ENCODE peak calls at places on chromosomes 7 and 10, in eight cellular contexts. D, X, M, J, K, V, O and E are unnamed samples.

GRCh38 chr7:94972296-94972695 is 64.9 kb downstream of the PPP1R9A start:
- DNase-seq in V (no peak), X (peak; percentile 93), O (no peak), M (no peak), J (no peak), D (no peak), K (no peak), E (no peak)

GRCh38 chr10:86135191-86135590 is 231.4 kb downstream of the GRID1 start:
- DNase-seq in V (no peak), O (no peak), M (no peak), X (no peak), D (no peak), K (no peak), J (no peak), E (no peak)

GRCh38 chr10:72846225-72846624 is 47.3 kb upstream of the OIT3 start:
- DNase-seq in K (no peak), V (no peak), M (no peak), X (no peak), J (no peak), O (peak; percentile 89), D (no peak), E (peak; percentile 91)

GRCh38 chr10:48468866-48469511 is 135.9 kb downstream of the ARHGAP22 start:
- DNase-seq in K (no peak), X (no peak), J (no peak), M (no peak), O (no peak), V (peak; percentile 43), D (no peak), E (no peak)

GRCh38 chr10:86365346-86366032 is 1.1 kb downstream of the GRID1 start:
- DNase-seq in M (no peak), D (no peak), O (no peak), J (no peak), X (no peak), K (peak; percentile 13), V (peak; percentile 60), E (no peak)

GRCh38 chr7:130394421-130395188 is 14.3 kb downstream of the CPA1 start:
- DNase-seq in V (no peak), J (no peak), K (no peak), M (no peak), D (no peak), X (no peak), O (no peak), E (no peak)

GRCh38 chr10:53754851-53755250 is 982.3 kb upstream of the MBL2 start:
- DNase-seq in V (no peak), X (no peak), D (no peak), K (no peak), J (no peak), O (no peak), M (no peak), E (no peak)

GRCh38 chr10:75612904-75613684 is 181.7 kb downstream of the LRMDA start:
- DNase-seq in J (no peak), D (no peak), K (no peak), X (no peak), O (no peak), V (no peak), M (no peak), E (no peak)

GRCh38 chr7:142866361-142867096 is 11.7 kb downstream of the EPHB6 start:
- DNase-seq in V (no peak), X (peak; percentile 13), J (no peak), M (no peak), O (no peak), D (peak; percentile 41), K (no peak), E (no peak)

GRCh38 chr7:156515911-156516790 is 124.4 kb upstream of the RNF32 start:
- DNase-seq in V (no peak), X (peak; percentile 98), K (no peak), O (no peak), J (no peak), M (no peak), D (peak; percentile 26), E (no peak)

GRCh38 chr10:110335314-110336064 is 30.8 kb upstream of the SMNDC1 start:
- DNase-seq in K (no peak), V (no peak), O (no peak), D (no peak), M (no peak), J (no peak), X (no peak), E (no peak)

GRCh38 chr10:34985823-34986222 is 104.3 kb downstream of the CUL2 start:
- DNase-seq in K (no peak), X (peak; percentile 40), V (no peak), O (no peak), D (peak; percentile 18), J (no peak), M (no peak), E (no peak)

GRCh38 chr7:20651960-20652544 is 36.6 kb downstream of the ABCB5 start:
- DNase-seq in O (no peak), X (no peak), K (no peak), V (no peak), M (no peak), J (no peak), D (no peak), E (no peak)

GRCh38 chr7:30980751-30981150 is 17.0 kb downstream of the GHRHR start:
- DNase-seq in M (no peak), O (no peak), D (no peak), K (no peak), J (no peak), X (no peak), V (no peak), E (no peak)

DNA sequence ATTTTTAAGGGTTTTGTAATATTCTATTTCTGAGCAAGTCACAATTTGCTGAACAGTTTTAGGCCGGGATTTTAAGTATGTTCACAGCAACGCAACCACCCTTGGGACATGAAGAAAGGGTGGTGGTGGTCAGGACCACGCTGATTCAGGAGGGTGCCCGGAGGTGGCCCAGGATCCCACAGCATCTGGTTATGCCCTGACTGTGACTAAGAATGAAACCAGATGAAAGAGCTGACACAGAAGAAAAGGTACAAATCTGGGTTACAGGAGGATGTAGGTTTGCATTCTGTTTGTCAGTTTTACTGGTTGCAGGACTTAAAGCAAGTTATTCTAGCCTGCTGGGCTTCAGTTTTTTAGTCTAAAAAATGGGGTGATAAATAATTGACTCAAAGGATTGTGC is 279.7 kb downstream of the CCSER2 start:
- DNase-seq in J (no peak), X (no peak), D (no peak), O (no peak), V (no peak), K (no peak), M (no peak), E (no peak)
- H3K27ac ChIP-seq in J (no peak overlapping the region), X (no peak overlapping the region), D (no peak overlapping the region), O (no peak overlapping the region), V (no peak overlapping the region), K (no peak overlapping the region), M (no peak overlapping the region), E (no peak overlapping the region)

DNA sequence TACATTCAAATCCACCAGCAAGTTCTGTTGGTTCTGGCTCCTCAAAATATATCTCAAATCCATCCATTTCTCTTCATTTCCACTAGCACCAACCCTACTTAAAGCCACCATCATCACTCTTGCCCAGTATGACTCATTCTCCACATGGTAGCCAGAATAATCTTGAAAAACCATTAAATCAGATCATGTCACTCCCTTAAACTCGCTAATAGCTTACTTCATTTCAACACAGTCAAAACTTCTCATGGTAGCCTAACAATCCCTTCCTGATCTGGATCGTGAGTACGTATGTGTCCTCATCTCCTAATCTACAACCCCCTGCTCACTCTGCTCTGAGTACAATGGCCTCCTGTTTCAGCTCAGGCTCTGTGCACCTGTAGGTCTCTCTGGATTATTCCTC is 8.7 kb downstream of the EPC1 start:
- DNase-seq in X (no peak), V (no peak), O (peak; percentile 36), M (no peak), D (no peak), J (no peak), K (no peak), E (no peak)
- H3K4me1 ChIP-seq in X (peaks cover 60% of the 10 kb centered on the region), V (peaks cover 74% of the 10 kb centered on the region), O (peaks cover 14% of the 10 kb centered on the region), M (peaks cover 94% of the 10 kb centered on the region), D (peaks cover 97% of the 10 kb centered on the region), J (peaks cover 93% of the 10 kb centered on the region), K (no peaks in the 10 kb centered on the region), E (peaks cover 5% of the 10 kb centered on the region)

DNA sequence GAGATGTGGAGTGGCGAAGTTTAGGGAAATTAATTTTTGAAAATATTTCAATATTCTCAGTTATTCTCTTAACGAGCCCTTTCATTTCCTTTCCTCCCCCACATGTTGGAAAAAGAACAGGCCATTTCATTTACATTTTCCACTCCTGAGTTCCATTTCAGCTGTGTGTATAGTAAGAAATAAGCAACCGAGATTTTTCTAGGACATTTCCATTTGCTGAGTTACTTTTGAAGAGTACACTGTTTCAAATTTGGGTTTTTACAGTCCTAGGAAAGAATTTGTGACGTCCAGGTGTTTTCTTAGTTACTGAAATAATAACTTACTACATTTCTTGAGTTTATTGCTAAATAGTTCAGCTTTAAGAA is 1.2 kb downstream of the SEPTIN7 start:
- DNase-seq in J (no peak), K (no peak), X (no peak), V (no peak), D (no peak), O (no peak), M (no peak), E (no peak)
- TF ChIP-seq CTCF in J (no peak), K (no peak), X (no peak), V (no peak), D (no peak), O (no peak), M (no peak), E (no peak)

GRCh38 chr10:5779753-5780152 is 33.5 kb downstream of the GDI2 start:
- DNase-seq in X (no peak), O (no peak), D (no peak), V (no peak), M (no peak), K (no peak), J (no peak), E (no peak)

GRCh38 chr10:5774987-5775386 is 38.2 kb downstream of the GDI2 start:
- DNase-seq in X (no peak), V (no peak), J (no peak), D (no peak), K (no peak), O (no peak), M (no peak), E (no peak)

GRCh38 chr10:5775705-5776104 is 37.5 kb downstream of the GDI2 start:
- DNase-seq in D (peak; percentile 37), K (no peak), X (no peak), V (peak; percentile 68), O (no peak), J (no peak), M (peak; percentile 41), E (no peak)

GRCh38 chr10:5776881-5777197 is 36.4 kb downstream of the GDI2 start:
- DNase-seq in O (peak; percentile 71), X (no peak), D (no peak), V (no peak), K (no peak), M (no peak), J (no peak), E (peak; percentile 26)

DNA sequence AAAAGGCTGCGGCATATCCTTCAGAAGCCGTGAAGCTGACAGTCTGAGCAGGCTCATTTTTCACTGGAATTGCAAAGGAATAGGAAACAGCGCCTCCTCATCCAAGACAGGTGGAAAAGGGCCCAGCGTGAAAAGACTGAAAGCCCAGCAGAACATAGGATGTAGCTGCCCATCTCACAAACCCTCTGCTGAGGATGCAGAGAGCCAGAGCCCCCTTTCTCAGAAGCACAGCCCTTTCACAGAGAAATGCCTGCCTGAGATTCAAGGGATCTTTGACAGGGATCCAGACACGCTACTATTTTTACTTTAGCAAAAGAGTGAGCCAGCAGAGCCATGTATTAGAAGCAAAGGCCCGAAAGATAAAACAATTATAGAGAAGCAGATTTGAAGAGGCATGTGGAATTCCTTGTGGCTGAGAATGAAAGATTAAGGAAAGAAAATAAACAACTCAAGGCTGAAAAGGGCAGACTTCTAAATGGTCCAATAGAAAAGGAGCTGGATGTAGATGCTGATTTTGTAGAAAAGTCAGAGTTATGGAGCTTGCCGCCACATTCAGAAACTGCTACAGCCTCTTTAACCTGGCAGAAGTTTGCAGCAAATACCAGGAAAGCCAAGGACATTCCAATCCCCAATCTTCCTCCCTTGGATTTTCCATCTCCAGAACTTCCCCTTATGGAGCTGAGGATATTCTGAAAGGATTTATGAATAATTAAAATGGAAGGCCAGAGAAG is 36.9 kb downstream of the GDI2 start:
- DNase-seq in K (no peak), M (no peak), D (no peak), J (no peak), X (no peak), O (peak; percentile 50), V (no peak), E (no peak)
- H3K27ac ChIP-seq in K (peak overlapping the region; percentile 37), M (peak overlapping the region; percentile 66), D (peak overlapping the region; percentile 51), J (peak overlapping the region; percentile 65), X (no peak overlapping the region), O (peak overlapping the region; percentile 65), V (no peak overlapping the region), E (no peak overlapping the region)